ENCODE peak calls at places on chromosomes 12 and 14, in five cellular contexts. Y, A, K, D and F are unnamed samples.

GRCh38 chr12:91326043-91327027 is 143.7 kb upstream of the DCN start:
- DNase-seq in K (peak), D (no peak), Y (peak), A (no peak), F (no peak)

GRCh38 chr12:103956515-103957027 is 9.1 kb upstream of the TDG start:
- DNase-seq in A (no peak), Y (no peak), K (no peak), D (no peak), F (no peak)

GRCh38 chr14:36207500-36207899 is 31.0 kb upstream of the PTCSC3 start:
- DNase-seq in K (peak), A (peak), Y (peak), D (no peak), F (no peak)

GRCh38 chr14:105118646-105119409 is 49.7 kb downstream of the JAG2 start:
- DNase-seq in K (no peak), Y (no peak), D (no peak), A (no peak), F (no peak)

GRCh38 chr12:120186654-120187053 is 7.9 kb downstream of the GCN1 start:
- DNase-seq in K (no peak), A (no peak), D (no peak), Y (no peak), F (no peak)

GRCh38 chr12:64671682-64672081 is 61.4 kb downstream of the RASSF3 start:
- DNase-seq in A (no peak), K (no peak), D (no peak), Y (no peak), F (no peak)

GRCh38 chr12:94841171-94841570 is 162.3 kb downstream of the NDUFA12 start:
- DNase-seq in K (no peak), D (no peak), A (no peak), Y (peak), F (no peak)

GRCh38 chr12:115763982-115764621 is 513.4 kb downstream of the MED13L start:
- DNase-seq in K (no peak), D (no peak), Y (no peak), A (no peak), F (no peak)

GRCh38 chr14:21074398-21075272 is 4.5 kb downstream of the ARHGEF40 start:
- DNase-seq in D (no peak), Y (no peak), A (no peak), K (no peak), F (no peak)

GRCh38 chr14:103943673-103944072 is 1.3 kb upstream of the RD3L start:
- DNase-seq in D (no peak), A (no peak), Y (no peak), K (peak), F (peak)

GRCh38 chr14:60485600-60486251 is at the start of gene C14orf39:
- DNase-seq in Y (peak), A (no peak), D (no peak), K (peak), F (peak)

GRCh38 chr12:2183556-2184541 is 131.1 kb downstream of the CACNA1C start:
- DNase-seq in D (no peak), K (peak), Y (peak), A (no peak), F (no peak)

GRCh38 chr12:55970775-55971174 is 3.1 kb upstream of the RAB5B start:
- DNase-seq in A (no peak), Y (peak), D (no peak), K (peak), F (no peak)

GRCh38 chr14:22515961-22516360 is 73.1 kb downstream of the DAD1 start:
- DNase-seq in Y (no peak), A (no peak), K (no peak), D (no peak), F (no peak)

GRCh38 chr14:52031781-52032180 is 37.1 kb downstream of the NID2 start:
- DNase-seq in A (no peak), Y (peak), K (peak), D (no peak), F (no peak)

GRCh38 chr14:25042362-25043299 is 7.3 kb downstream of the STXBP6 start:
- DNase-seq in Y (peak), D (no peak), A (peak), K (peak), F (no peak)

GRCh38 chr14:38877744-38878388 is 225.2 kb downstream of the SEC23A start:
- DNase-seq in K (no peak), A (no peak), D (no peak), Y (no peak), F (no peak)

GRCh38 chr14:83478741-83479140 is 1945.1 kb upstream of the SEL1L start:
- DNase-seq in A (no peak), D (no peak), Y (peak), K (peak), F (no peak)

GRCh38 chr14:50479041-50479440 is 53.3 kb downstream of the MAP4K5 start:
- DNase-seq in A (no peak), K (no peak), D (no peak), Y (no peak), F (no peak)

GRCh38 chr12:62862259-62862881 is 72.6 kb downstream of the PPM1H start:
- DNase-seq in K (peak), A (no peak), Y (peak), D (no peak), F (no peak)

GRCh38 chr14:95518045-95518751 is 1.7 kb upstream of the SYNE3 start:
- DNase-seq in D (no peak), A (no peak), Y (peak), K (peak), F (no peak)

GRCh38 chr14:92039073-92039719 is 663 bp downstream of the TRIP11 start:
- DNase-seq in Y (peak), A (peak), D (no peak), K (peak), F (peak)

GRCh38 chr12:115481141-115481540 is 796.4 kb downstream of the MED13L start:
- DNase-seq in K (peak), D (no peak), A (peak), Y (no peak), F (no peak)

GRCh38 chr12:47356129-47356622 is 276.4 kb upstream of the AMIGO2 start:
- DNase-seq in K (peak), A (no peak), Y (peak), D (no peak), F (no peak)

GRCh38 chr14:66495214-66496098 is 9.3 kb downstream of the CCDC196 start:
- DNase-seq in D (no peak), Y (peak), A (peak), K (peak), F (peak)

GRCh38 chr14:100292776-100293461 is 13.3 kb downstream of the SLC25A29 start:
- DNase-seq in Y (no peak), A (no peak), K (no peak), D (peak), F (no peak)

GRCh38 chr14:23861666-23862065 is 91.9 kb upstream of the DHRS4 start:
- DNase-seq in K (no peak), A (no peak), D (no peak), Y (peak), F (no peak)

GRCh38 chr14:61565181-61565580 is 130.1 kb upstream of the HIF1A start:
- DNase-seq in D (no peak), Y (no peak), A (no peak), K (peak), F (no peak)

GRCh38 chr12:79058342-79058741 is 193.8 kb downstream of the SYT1 start:
- DNase-seq in A (no peak), K (peak), Y (peak), D (no peak), F (no peak)

GRCh38 chr12:101298426-101298825 is 18.5 kb downstream of the UTP20 start:
- DNase-seq in Y (peak), D (no peak), A (no peak), K (peak), F (no peak)

GRCh38 chr12:52171950-52172512 is 19.8 kb downstream of the KRT80 start:
- DNase-seq in K (peak), Y (no peak), A (peak), D (peak), F (no peak)